ENCODE peak calls at places on chromosome 20, in eight cellular contexts. One of them, this sample, is unnamed.

GRCh38 chr20:24914388-24915241 is 34.5 kb upstream of the CST7 start:
- DNase-seq in astrocyte of the spinal cord: no peak
- DNase-seq in KG1: no peak
- DNase-seq in fibroblast of the aortic adventitia: no peak
- DNase-seq in neural progenitor cell: no peak
- DNase-seq in activated CD4-positive, alpha-beta T cell treated with anti-CD3 and anti-CD28 coated beads for 4 hours: no peak
- DNase-seq in activated T-helper 1 cell treated with Interleukin-2 at 50 U/mL for 16 hours: no peak
- DNase-seq in epithelial cell of prostate: no peak
- DNase-seq in this sample: peak

GRCh38 chr20:56451056-56451765 is 17.2 kb upstream of the RTF2 start:
- DNase-seq in astrocyte of the spinal cord: no peak
- DNase-seq in KG1: no peak
- DNase-seq in fibroblast of the aortic adventitia: no peak
- DNase-seq in neural progenitor cell: no peak
- DNase-seq in activated CD4-positive, alpha-beta T cell treated with anti-CD3 and anti-CD28 coated beads for 4 hours: no peak
- DNase-seq in activated T-helper 1 cell treated with Interleukin-2 at 50 U/mL for 16 hours: no peak
- DNase-seq in epithelial cell of prostate: no peak
- DNase-seq in this sample: no peak

GRCh38 chr20:8464368-8464767 is 332.3 kb downstream of the PLCB1 start:
- DNase-seq in astrocyte of the spinal cord: peak
- DNase-seq in KG1: no peak
- DNase-seq in fibroblast of the aortic adventitia: peak
- DNase-seq in neural progenitor cell: no peak
- DNase-seq in activated CD4-positive, alpha-beta T cell treated with anti-CD3 and anti-CD28 coated beads for 4 hours: no peak
- DNase-seq in activated T-helper 1 cell treated with Interleukin-2 at 50 U/mL for 16 hours: no peak
- DNase-seq in epithelial cell of prostate: peak
- DNase-seq in this sample: no peak

GRCh38 chr20:58722877-58723627 is 30.5 kb downstream of the NPEPL1 start:
- DNase-seq in astrocyte of the spinal cord: no peak
- DNase-seq in KG1: no peak
- DNase-seq in fibroblast of the aortic adventitia: no peak
- DNase-seq in neural progenitor cell: no peak
- DNase-seq in activated CD4-positive, alpha-beta T cell treated with anti-CD3 and anti-CD28 coated beads for 4 hours: no peak
- DNase-seq in activated T-helper 1 cell treated with Interleukin-2 at 50 U/mL for 16 hours: no peak
- DNase-seq in epithelial cell of prostate: no peak
- DNase-seq in this sample: no peak

GRCh38 chr20:47654370-47654769 is 130.9 kb downstream of the SULF2 start:
- DNase-seq in astrocyte of the spinal cord: no peak
- DNase-seq in KG1: no peak
- DNase-seq in fibroblast of the aortic adventitia: no peak
- DNase-seq in neural progenitor cell: no peak
- DNase-seq in activated CD4-positive, alpha-beta T cell treated with anti-CD3 and anti-CD28 coated beads for 4 hours: no peak
- DNase-seq in activated T-helper 1 cell treated with Interleukin-2 at 50 U/mL for 16 hours: no peak
- DNase-seq in epithelial cell of prostate: no peak
- DNase-seq in this sample: no peak

GRCh38 chr20:51412333-51412761 is 130.2 kb downstream of the NFATC2 start:
- DNase-seq in astrocyte of the spinal cord: peak
- DNase-seq in KG1: no peak
- DNase-seq in fibroblast of the aortic adventitia: peak
- DNase-seq in neural progenitor cell: no peak
- DNase-seq in activated CD4-positive, alpha-beta T cell treated with anti-CD3 and anti-CD28 coated beads for 4 hours: no peak
- DNase-seq in activated T-helper 1 cell treated with Interleukin-2 at 50 U/mL for 16 hours: no peak
- DNase-seq in epithelial cell of prostate: no peak
- DNase-seq in this sample: peak

GRCh38 chr20:51016521-51016920 is 6.4 kb downstream of the KCNG1 start:
- DNase-seq in astrocyte of the spinal cord: no peak
- DNase-seq in KG1: no peak
- DNase-seq in fibroblast of the aortic adventitia: no peak
- DNase-seq in neural progenitor cell: no peak
- DNase-seq in activated CD4-positive, alpha-beta T cell treated with anti-CD3 and anti-CD28 coated beads for 4 hours: no peak
- DNase-seq in activated T-helper 1 cell treated with Interleukin-2 at 50 U/mL for 16 hours: no peak
- DNase-seq in epithelial cell of prostate: no peak
- DNase-seq in this sample: no peak

GRCh38 chr20:50144362-50144761 is 9.2 kb downstream of the PEDS1 start:
- DNase-seq in astrocyte of the spinal cord: peak
- DNase-seq in KG1: no peak
- DNase-seq in fibroblast of the aortic adventitia: peak
- DNase-seq in neural progenitor cell: no peak
- DNase-seq in activated CD4-positive, alpha-beta T cell treated with anti-CD3 and anti-CD28 coated beads for 4 hours: no peak
- DNase-seq in activated T-helper 1 cell treated with Interleukin-2 at 50 U/mL for 16 hours: no peak
- DNase-seq in epithelial cell of prostate: peak
- DNase-seq in this sample: no peak

GRCh38 chr20:41029150-41029872 is 689 bp downstream of the TOP1 start:
- DNase-seq in astrocyte of the spinal cord: no peak
- DNase-seq in KG1: no peak
- DNase-seq in fibroblast of the aortic adventitia: peak
- DNase-seq in neural progenitor cell: peak
- DNase-seq in activated CD4-positive, alpha-beta T cell treated with anti-CD3 and anti-CD28 coated beads for 4 hours: peak
- DNase-seq in activated T-helper 1 cell treated with Interleukin-2 at 50 U/mL for 16 hours: no peak
- DNase-seq in epithelial cell of prostate: no peak
- DNase-seq in this sample: no peak

GRCh38 chr20:23003916-23004315 is 31.2 kb upstream of the SSTR4 start:
- DNase-seq in astrocyte of the spinal cord: no peak
- DNase-seq in KG1: no peak
- DNase-seq in fibroblast of the aortic adventitia: no peak
- DNase-seq in neural progenitor cell: no peak
- DNase-seq in activated CD4-positive, alpha-beta T cell treated with anti-CD3 and anti-CD28 coated beads for 4 hours: no peak
- DNase-seq in activated T-helper 1 cell treated with Interleukin-2 at 50 U/mL for 16 hours: no peak
- DNase-seq in epithelial cell of prostate: no peak
- DNase-seq in this sample: no peak

GRCh38 chr20:2793471-2793870 is 7.0 kb downstream of the CPXM1 start:
- DNase-seq in astrocyte of the spinal cord: no peak
- DNase-seq in KG1: no peak
- DNase-seq in fibroblast of the aortic adventitia: no peak
- DNase-seq in neural progenitor cell: no peak
- DNase-seq in activated CD4-positive, alpha-beta T cell treated with anti-CD3 and anti-CD28 coated beads for 4 hours: no peak
- DNase-seq in activated T-helper 1 cell treated with Interleukin-2 at 50 U/mL for 16 hours: no peak
- DNase-seq in epithelial cell of prostate: no peak
- DNase-seq in this sample: no peak

GRCh38 chr20:12883507-12883885 is 125.3 kb upstream of the SPTLC3 start:
- DNase-seq in astrocyte of the spinal cord: no peak
- DNase-seq in KG1: no peak
- DNase-seq in fibroblast of the aortic adventitia: no peak
- DNase-seq in neural progenitor cell: no peak
- DNase-seq in activated CD4-positive, alpha-beta T cell treated with anti-CD3 and anti-CD28 coated beads for 4 hours: no peak
- DNase-seq in activated T-helper 1 cell treated with Interleukin-2 at 50 U/mL for 16 hours: no peak
- DNase-seq in epithelial cell of prostate: no peak
- DNase-seq in this sample: no peak

GRCh38 chr20:50814438-50815161 is 19.7 kb downstream of the BCAS4 start:
- DNase-seq in astrocyte of the spinal cord: no peak
- DNase-seq in KG1: no peak
- DNase-seq in fibroblast of the aortic adventitia: no peak
- DNase-seq in neural progenitor cell: no peak
- DNase-seq in activated CD4-positive, alpha-beta T cell treated with anti-CD3 and anti-CD28 coated beads for 4 hours: no peak
- DNase-seq in activated T-helper 1 cell treated with Interleukin-2 at 50 U/mL for 16 hours: no peak
- DNase-seq in epithelial cell of prostate: no peak
- DNase-seq in this sample: no peak

GRCh38 chr20:20130399-20130798 is 78.1 kb downstream of the CFAP61 start:
- DNase-seq in astrocyte of the spinal cord: no peak
- DNase-seq in KG1: no peak
- DNase-seq in fibroblast of the aortic adventitia: peak
- DNase-seq in neural progenitor cell: peak
- DNase-seq in activated CD4-positive, alpha-beta T cell treated with anti-CD3 and anti-CD28 coated beads for 4 hours: no peak
- DNase-seq in activated T-helper 1 cell treated with Interleukin-2 at 50 U/mL for 16 hours: no peak
- DNase-seq in epithelial cell of prostate: no peak
- DNase-seq in this sample: no peak

GRCh38 chr20:32537657-32538525 is 47.2 kb downstream of the NOL4L start:
- DNase-seq in astrocyte of the spinal cord: no peak
- DNase-seq in KG1: no peak
- DNase-seq in fibroblast of the aortic adventitia: no peak
- DNase-seq in neural progenitor cell: no peak
- DNase-seq in activated CD4-positive, alpha-beta T cell treated with anti-CD3 and anti-CD28 coated beads for 4 hours: no peak
- DNase-seq in activated T-helper 1 cell treated with Interleukin-2 at 50 U/mL for 16 hours: no peak
- DNase-seq in epithelial cell of prostate: no peak
- DNase-seq in this sample: no peak

GRCh38 chr20:19210426-19211155 is 1.9 kb upstream of the SLC24A3 start:
- DNase-seq in astrocyte of the spinal cord: no peak
- DNase-seq in KG1: no peak
- DNase-seq in fibroblast of the aortic adventitia: peak
- DNase-seq in neural progenitor cell: no peak
- DNase-seq in activated CD4-positive, alpha-beta T cell treated with anti-CD3 and anti-CD28 coated beads for 4 hours: no peak
- DNase-seq in activated T-helper 1 cell treated with Interleukin-2 at 50 U/mL for 16 hours: no peak
- DNase-seq in epithelial cell of prostate: no peak
- DNase-seq in this sample: no peak

GRCh38 chr20:45899041-45899835 is 8.1 kb downstream of the CTSA start:
- DNase-seq in astrocyte of the spinal cord: no peak
- DNase-seq in KG1: no peak
- DNase-seq in fibroblast of the aortic adventitia: no peak
- DNase-seq in neural progenitor cell: no peak
- DNase-seq in activated CD4-positive, alpha-beta T cell treated with anti-CD3 and anti-CD28 coated beads for 4 hours: no peak
- DNase-seq in activated T-helper 1 cell treated with Interleukin-2 at 50 U/mL for 16 hours: no peak
- DNase-seq in epithelial cell of prostate: no peak
- DNase-seq in this sample: no peak

GRCh38 chr20:20823469-20823868 is 111.0 kb upstream of the RALGAPA2 start:
- DNase-seq in astrocyte of the spinal cord: no peak
- DNase-seq in KG1: no peak
- DNase-seq in fibroblast of the aortic adventitia: no peak
- DNase-seq in neural progenitor cell: no peak
- DNase-seq in activated CD4-positive, alpha-beta T cell treated with anti-CD3 and anti-CD28 coated beads for 4 hours: no peak
- DNase-seq in activated T-helper 1 cell treated with Interleukin-2 at 50 U/mL for 16 hours: no peak
- DNase-seq in epithelial cell of prostate: no peak
- DNase-seq in this sample: no peak

GRCh38 chr20:16714765-16715164 is 15.1 kb upstream of the SNRPB2 start:
- DNase-seq in astrocyte of the spinal cord: no peak
- DNase-seq in KG1: no peak
- DNase-seq in fibroblast of the aortic adventitia: no peak
- DNase-seq in neural progenitor cell: no peak
- DNase-seq in activated CD4-positive, alpha-beta T cell treated with anti-CD3 and anti-CD28 coated beads for 4 hours: no peak
- DNase-seq in activated T-helper 1 cell treated with Interleukin-2 at 50 U/mL for 16 hours: no peak
- DNase-seq in epithelial cell of prostate: no peak
- DNase-seq in this sample: peak

GRCh38 chr20:40493551-40493950 is 195.5 kb downstream of the MAFB start:
- DNase-seq in astrocyte of the spinal cord: peak
- DNase-seq in KG1: no peak
- DNase-seq in fibroblast of the aortic adventitia: no peak
- DNase-seq in neural progenitor cell: no peak
- DNase-seq in activated CD4-positive, alpha-beta T cell treated with anti-CD3 and anti-CD28 coated beads for 4 hours: no peak
- DNase-seq in activated T-helper 1 cell treated with Interleukin-2 at 50 U/mL for 16 hours: no peak
- DNase-seq in epithelial cell of prostate: peak
- DNase-seq in this sample: no peak

This sample was measured in posterior cingulate gyrus.